ENCODE peak calls at places on chromosomes 3 and 15, in ten cellular contexts. H, M, T, D, Y, B, O, S, Z and R are unnamed samples.
A peak's percentile ranks its signal among the peaks of the same experiment; 100 is the strongest.

GRCh38 chr15:31433101-31433500 is 106.5 kb downstream of the KLF13 start:
- DNase-seq in H (no peak), M (no peak), T (no peak), D (no peak), Y (no peak), B (no peak), O (no peak), S (no peak), Z (no peak), R (no peak)

GRCh38 chr3:58332575-58333179 is at the start of gene PXK:
- DNase-seq in H (peak; percentile 76), M (peak; percentile 87), T (no peak), D (peak; percentile 86), Y (peak; percentile 87), B (peak; percentile 42), O (peak; percentile 21), S (peak; percentile 78), Z (no peak), R (peak; percentile 53)

GRCh38 chr3:64906011-64906410 is 218.2 kb upstream of the ADAMTS9 start:
- DNase-seq in H (no peak), M (no peak), T (no peak), D (no peak), Y (no peak), B (no peak), O (no peak), S (no peak), Z (no peak), R (no peak)

GRCh38 chr3:72559377-72559776 is 288.9 kb downstream of the SHQ1 start:
- DNase-seq in H (no peak), M (no peak), T (no peak), D (no peak), Y (no peak), B (no peak), O (no peak), S (no peak), Z (no peak), R (no peak)

GRCh38 chr3:181694805-181695660 is 16.7 kb upstream of the SOX2 start:
- DNase-seq in H (peak; percentile 83), M (no peak), T (no peak), D (peak; percentile 32), Y (peak; percentile 47), B (no peak), O (no peak), S (no peak), Z (no peak), R (peak; percentile 47)

GRCh38 chr3:51379301-51379700 is 5.8 kb upstream of the MANF start:
- DNase-seq in H (no peak), M (peak; percentile 49), T (no peak), D (no peak), Y (no peak), B (no peak), O (no peak), S (no peak), Z (no peak), R (no peak)

GRCh38 chr3:23748398-23749110 is 57.2 kb upstream of the UBE2E1 start:
- DNase-seq in H (no peak), M (no peak), T (no peak), D (no peak), Y (no peak), B (no peak), O (no peak), S (no peak), Z (no peak), R (peak; percentile 58)

GRCh38 chr3:132265008-132265407 is 52.2 kb upstream of the ACP3 start:
- DNase-seq in H (no peak), M (no peak), T (no peak), D (no peak), Y (no peak), B (no peak), O (no peak), S (no peak), Z (no peak), R (no peak)

GRCh38 chr3:177804032-177804431 is 606.8 kb upstream of the TBL1XR1 start:
- DNase-seq in H (no peak), M (no peak), T (no peak), D (no peak), Y (no peak), B (no peak), O (no peak), S (no peak), Z (no peak), R (no peak)
- TF ChIP-seq EP300 in H (no peak), M (no peak), T (no peak), D (no peak), Y (no peak), B (no peak), O (no peak), S (no peak), Z (no peak), R (no peak)

DNA sequence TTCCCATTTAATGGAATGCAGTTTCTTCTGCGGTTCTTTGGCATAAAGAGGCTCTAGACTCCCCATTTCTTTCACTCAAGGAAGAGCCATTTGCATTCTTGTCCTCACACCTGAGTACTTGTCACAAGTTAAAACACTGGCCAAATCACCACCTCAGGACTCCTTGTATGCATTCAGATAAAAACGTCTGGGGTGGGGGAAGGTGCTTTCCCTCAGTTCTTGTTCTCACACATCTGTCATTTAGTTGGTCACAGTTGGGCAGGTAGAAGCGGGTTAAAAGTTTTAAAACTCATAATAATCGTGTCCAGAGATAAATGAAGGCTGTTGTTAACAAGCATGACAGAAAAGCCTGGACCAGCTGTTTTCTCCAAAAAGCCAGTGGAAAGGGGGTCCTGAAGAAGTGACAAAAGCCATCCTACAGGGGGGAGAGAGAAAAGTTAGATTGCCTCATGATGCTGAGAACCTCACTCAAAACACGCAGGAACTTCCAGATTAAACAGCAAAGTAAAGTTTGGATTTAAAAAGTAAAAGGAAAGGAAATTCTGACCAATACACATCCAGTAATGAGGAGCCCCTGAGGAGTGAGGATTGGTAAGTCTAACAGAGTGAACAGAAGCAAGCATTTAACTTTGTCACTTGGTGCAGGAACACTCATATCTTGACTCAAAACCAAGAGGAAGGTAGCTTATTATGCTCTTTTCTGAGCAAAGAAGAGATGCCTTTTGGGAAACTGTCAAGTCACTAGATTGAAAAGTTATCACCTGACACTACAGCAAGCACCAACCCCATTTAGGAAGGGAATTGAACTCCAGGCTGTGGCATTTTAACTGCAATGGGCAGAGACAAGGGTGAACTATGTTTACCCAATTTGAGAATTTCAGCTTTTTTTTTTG is 2.8 kb downstream of the BCL2L10 start:
- DNase-seq in H (no peak), M (no peak), T (no peak), D (no peak), Y (no peak), B (no peak), O (no peak), S (no peak), Z (peak; percentile 88), R (no peak)
- TF ChIP-seq POLR2A in H (no peak), M (no peak), T (no peak), D (no peak), Y (no peak), B (no peak), O (no peak), S (no peak), Z (no peak), R (no peak)

GRCh38 chr3:99909714-99910508 is 92.2 kb downstream of the CMSS1 start:
- DNase-seq in H (no peak), M (no peak), T (no peak), D (no peak), Y (no peak), B (peak; percentile 44), O (peak; percentile 42), S (no peak), Z (no peak), R (no peak)

GRCh38 chr3:99915911-99916310 is 98.2 kb downstream of the CMSS1 start:
- DNase-seq in H (no peak), M (no peak), T (no peak), D (no peak), Y (no peak), B (no peak), O (no peak), S (no peak), Z (no peak), R (no peak)

GRCh38 chr3:99910752-99911151 is 93.1 kb downstream of the CMSS1 start:
- DNase-seq in H (no peak), M (no peak), T (no peak), D (no peak), Y (no peak), B (no peak), O (no peak), S (no peak), Z (no peak), R (no peak)

GRCh38 chr3:99907959-99908544 is 90.4 kb downstream of the CMSS1 start:
- DNase-seq in H (no peak), M (no peak), T (no peak), D (no peak), Y (no peak), B (no peak), O (no peak), S (no peak), Z (no peak), R (no peak)

DNA sequence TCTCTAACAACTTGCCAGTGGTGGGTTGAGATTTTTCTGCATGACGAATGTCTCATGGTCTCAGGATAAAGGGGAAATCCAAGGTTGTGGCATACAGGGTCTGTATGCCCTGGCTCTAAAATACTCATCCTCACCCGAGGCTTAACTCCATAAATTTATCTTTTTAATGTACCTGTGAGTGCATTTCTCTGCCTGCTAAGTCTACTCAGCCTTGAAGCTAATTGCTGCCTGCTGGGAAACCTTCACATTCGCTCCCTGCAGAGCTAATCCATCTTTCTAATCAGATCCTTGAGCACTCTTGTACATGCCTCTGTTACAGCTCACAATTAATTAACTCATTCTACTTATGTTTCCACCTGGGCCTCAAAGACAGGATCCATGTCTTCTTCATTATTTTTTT is 93.8 kb downstream of the CMSS1 start:
- DNase-seq in H (no peak), M (no peak), T (no peak), D (no peak), Y (no peak), B (no peak), O (no peak), S (no peak), Z (no peak), R (no peak)
- H3K27ac ChIP-seq in H (no peak overlapping the region), M (no peak overlapping the region), T (no peak overlapping the region), D (no peak overlapping the region), Y (no peak overlapping the region), B (no peak overlapping the region), O (no peak overlapping the region), S (no peak overlapping the region), Z (no peak overlapping the region), R (no peak overlapping the region)

GRCh38 chr3:32143849-32144757 is 37.7 kb downstream of the GPD1L start:
- DNase-seq in H (peak; percentile 26), M (no peak), T (no peak), D (peak; percentile 42), Y (peak; percentile 40), B (peak; percentile 62), O (peak; percentile 78), S (peak; percentile 80), Z (peak; percentile 13), R (peak; percentile 88)

GRCh38 chr3:32148356-32148755 is 41.9 kb downstream of the GPD1L start:
- DNase-seq in H (no peak), M (no peak), T (no peak), D (no peak), Y (no peak), B (no peak), O (no peak), S (no peak), Z (no peak), R (no peak)

GRCh38 chr3:32147509-32147908 is 41.1 kb downstream of the GPD1L start:
- DNase-seq in H (no peak), M (no peak), T (no peak), D (no peak), Y (no peak), B (no peak), O (no peak), S (no peak), Z (no peak), R (no peak)

GRCh38 chr3:32146669-32147315 is 40.4 kb downstream of the GPD1L start:
- DNase-seq in H (no peak), M (no peak), T (no peak), D (no peak), Y (no peak), B (no peak), O (no peak), S (no peak), Z (no peak), R (no peak)

DNA sequence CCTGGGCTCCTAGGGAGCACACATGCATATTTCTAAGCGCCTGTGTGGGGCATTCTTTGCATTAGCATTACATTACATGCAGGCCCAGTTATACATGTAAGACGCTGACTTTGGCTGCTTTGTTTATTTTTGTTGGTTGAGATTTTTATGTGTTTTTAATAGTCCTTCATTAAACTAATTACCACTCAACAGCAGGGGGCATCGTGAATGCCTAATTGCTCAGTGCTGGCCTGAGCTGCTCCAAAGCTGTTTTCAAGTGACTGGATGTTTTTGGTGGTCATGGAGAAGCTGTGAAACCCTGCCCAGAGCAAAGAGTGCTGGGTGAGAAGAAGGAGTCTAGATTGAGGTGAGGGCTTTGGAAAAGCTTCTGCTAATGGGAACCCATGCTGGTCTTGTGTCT is 41.5 kb downstream of the GPD1L start:
- DNase-seq in H (no peak), M (no peak), T (no peak), D (no peak), Y (no peak), B (no peak), O (no peak), S (no peak), Z (no peak), R (no peak)
- TF ChIP-seq EP300 in H (no peak), M (no peak), T (no peak), D (no peak), Y (no peak), B (no peak), O (no peak), S (no peak), Z (no peak), R (no peak)